ENCODE peak calls at places on chromosomes 6 and 20, in five cellular contexts. L, P, R, U and N are unnamed samples.

GRCh38 chr6:32082951-32083350 is 26.2 kb downstream of the TNXB start:
- DNase-seq in U (no peak), P (no peak), R (peak; percentile 75), L (no peak), N (no peak)

GRCh38 chr6:41801380-41801779 is 13.9 kb downstream of the TOMM6 start:
- DNase-seq in R (no peak), U (no peak), P (no peak), L (no peak), N (no peak)

GRCh38 chr20:51735728-51736600 is 32.2 kb downstream of the ATP9A start:
- DNase-seq in R (no peak), P (no peak), U (no peak), L (no peak), N (no peak)

GRCh38 chr20:13262701-13263335 is 41.7 kb downstream of the ISM1 start:
- DNase-seq in U (no peak), P (no peak), L (no peak), R (no peak), N (no peak)

GRCh38 chr6:1611322-1611571 is 1.5 kb downstream of the FOXC1 start:
- DNase-seq in U (no peak), R (no peak), L (no peak), P (no peak), N (peak; percentile 36)

GRCh38 chr6:3869284-3869631 is 20.1 kb downstream of the FAM50B start:
- DNase-seq in U (no peak), R (no peak), P (no peak), L (no peak), N (no peak)

GRCh38 chr6:15329154-15329781 is 83.4 kb downstream of the JARID2 start:
- DNase-seq in P (no peak), R (no peak), L (peak; percentile 14), U (peak; percentile 43), N (peak; percentile 71)

GRCh38 chr6:16438677-16439615 is 200.6 kb downstream of the GMPR start:
- DNase-seq in R (no peak), L (no peak), P (no peak), U (peak; percentile 31), N (no peak)

GRCh38 chr6:34648808-34649207 is 47.8 kb downstream of the ILRUN start:
- DNase-seq in R (no peak), L (no peak), P (no peak), U (no peak), N (no peak)

GRCh38 chr6:163413345-163414116 is 987 bp upstream of the QKI start:
- DNase-seq in R (peak; percentile 93), P (peak; percentile 85), U (no peak), L (peak; percentile 32), N (peak; percentile 76)

GRCh38 chr6:153831350-153832078 is 207.5 kb upstream of the OPRM1 start:
- DNase-seq in U (no peak), L (no peak), R (no peak), P (no peak), N (no peak)

GRCh38 chr20:24956001-24956761 is 7.1 kb downstream of the CST7 start:
- DNase-seq in R (no peak), U (no peak), L (no peak), P (no peak), N (no peak)

GRCh38 chr20:49526056-49526455 is 41.9 kb downstream of the PTGIS start:
- DNase-seq in L (no peak), R (no peak), P (no peak), U (no peak), N (no peak)

GRCh38 chr20:56925696-56926101 is 296.6 kb downstream of the TFAP2C start:
- DNase-seq in P (no peak), U (no peak), R (no peak), L (no peak), N (peak; percentile 40)

GRCh38 chr6:137097057-137097456 is 52.3 kb upstream of the IL20RA start:
- DNase-seq in U (no peak), P (no peak), R (no peak), L (no peak), N (no peak)

GRCh38 chr6:152233547-152234320 is 403.4 kb downstream of the SYNE1 start:
- DNase-seq in R (no peak), P (no peak), U (no peak), L (no peak), N (no peak)

GRCh38 chr6:123316733-123317323 is 319.9 kb downstream of the TRDN start:
- DNase-seq in L (no peak), U (no peak), P (no peak), R (no peak), N (no peak)

GRCh38 chr6:44338228-44339122 is 4.0 kb upstream of the SPATS1 start:
- DNase-seq in U (peak; percentile 41), P (peak; percentile 32), L (peak; percentile 15), R (peak; percentile 55), N (peak; percentile 77)

GRCh38 chr6:139577124-139577800 is 202.8 kb upstream of the CITED2 start:
- DNase-seq in P (no peak), R (no peak), U (no peak), L (no peak), N (no peak)